ENCODE peak calls at places on chromosomes 6 and 20, in four cellular contexts. J, T, Z and H are unnamed samples.

GRCh38 chr6:36197739-36198221 is 1.2 kb downstream of the BRPF3 start:
- DNase-seq in Z (peak; percentile 6), J (no peak), T (no peak), H (no peak)

GRCh38 chr6:37059344-37060194 is 54.1 kb downstream of the FGD2 start:
- DNase-seq in Z (peak; percentile 94), T (peak; percentile 77), J (peak; percentile 94), H (peak; percentile 91)

GRCh38 chr6:158377866-158378265 is 65.6 kb downstream of the TULP4 start:
- DNase-seq in Z (no peak), T (no peak), J (no peak), H (no peak)

GRCh38 chr6:13528777-13529343 is 41.5 kb upstream of the GFOD1 start:
- DNase-seq in J (peak; percentile 69), T (no peak), Z (no peak), H (no peak)

GRCh38 chr6:45665859-45666258 is 288.1 kb upstream of the SUPT3H start:
- DNase-seq in J (no peak), T (no peak), Z (no peak), H (no peak)

GRCh38 chr20:44153636-44154043 is 33.3 kb downstream of the JPH2 start:
- DNase-seq in T (no peak), J (no peak), Z (peak; percentile 54), H (no peak)

GRCh38 chr6:170434114-170434820 is 118.8 kb downstream of the PSMB1 start:
- DNase-seq in T (peak; percentile 29), J (peak; percentile 57), Z (peak; percentile 33), H (no peak)

GRCh38 chr20:63740070-63740500 is 509 bp downstream of the SLC2A4RG start:
- DNase-seq in Z (peak; percentile 56), T (peak; percentile 86), J (no peak), H (no peak)

GRCh38 chr20:25032478-25033183 is 25.3 kb downstream of the ACSS1 start:
- DNase-seq in T (peak; percentile 59), J (peak; percentile 71), Z (peak; percentile 35), H (no peak)

GRCh38 chr20:48154040-48154439 is 368.8 kb upstream of the SULF2 start:
- DNase-seq in Z (no peak), T (no peak), J (no peak), H (no peak)

GRCh38 chr6:156169361-156169760 is 607.8 kb upstream of the ARID1B start:
- DNase-seq in J (no peak), T (no peak), Z (no peak), H (no peak)

GRCh38 chr20:17858450-17859001 is 110.1 kb downstream of the SNX5 start:
- DNase-seq in Z (no peak), T (no peak), J (no peak), H (no peak)

GRCh38 chr20:41309817-41310216 is 7.7 kb downstream of the ZHX3 start:
- DNase-seq in J (no peak), T (no peak), Z (no peak), H (no peak)

GRCh38 chr6:87714093-87714809 is 12.2 kb upstream of the AKIRIN2 start:
- DNase-seq in J (no peak), Z (no peak), T (no peak), H (peak; percentile 96)

GRCh38 chr6:138592698-138593097 is 93.4 kb upstream of the NHSL1 start:
- DNase-seq in J (no peak), T (no peak), Z (no peak), H (no peak)

GRCh38 chr6:145887969-145888368 is 73.4 kb upstream of the FBXO30 start:
- DNase-seq in T (no peak), J (peak; percentile 48), Z (peak; percentile 12), H (no peak)

GRCh38 chr6:14732845-14733757 is 512.8 kb upstream of the JARID2 start:
- DNase-seq in Z (no peak), J (peak; percentile 70), T (no peak), H (no peak)

GRCh38 chr6:134826889-134827737 is 122.8 kb downstream of the ALDH8A1 start:
- DNase-seq in Z (no peak), J (no peak), T (no peak), H (peak; percentile 68)

GRCh38 chr20:1312904-1313235 is 16.1 kb downstream of the SDCBP2 start:
- DNase-seq in Z (no peak), T (no peak), J (no peak), H (no peak)

GRCh38 chr20:38304845-38305447 is 990 bp downstream of the BPI start:
- DNase-seq in T (peak; percentile 85), Z (peak; percentile 78), J (peak; percentile 89), H (no peak)

GRCh38 chr20:38246357-38247165 is 14.0 kb downstream of the KIAA1755 start:
- DNase-seq in Z (no peak), T (no peak), J (no peak), H (no peak)

GRCh38 chr6:43628392-43629103 is 516 bp downstream of the GTPBP2 start:
- DNase-seq in J (peak; percentile 87), Z (peak; percentile 89), T (no peak), H (no peak)

GRCh38 chr6:27312146-27312949 is at the start of gene POM121L2:
- DNase-seq in J (peak; percentile 94), T (peak; percentile 80), Z (peak; percentile 92), H (no peak)

GRCh38 chr6:44646355-44646754 is 258.8 kb downstream of the CDC5L start:
- DNase-seq in T (no peak), Z (no peak), J (no peak), H (no peak)

GRCh38 chr6:11632795-11633511 is 95.4 kb downstream of the TMEM170B start:
- DNase-seq in T (no peak), J (peak; percentile 48), Z (no peak), H (no peak)

GRCh38 chr6:87789198-87789899 is 87.3 kb upstream of the AKIRIN2 start:
- DNase-seq in J (no peak), Z (peak; percentile 21), T (no peak), H (no peak)

GRCh38 chr6:128421788-128422187 is 98.6 kb downstream of the PTPRK start:
- DNase-seq in Z (no peak), J (no peak), T (no peak), H (no peak)

GRCh38 chr20:48162621-48163020 is 377.3 kb upstream of the SULF2 start:
- DNase-seq in J (no peak), T (no peak), Z (no peak), H (no peak)

DNA sequence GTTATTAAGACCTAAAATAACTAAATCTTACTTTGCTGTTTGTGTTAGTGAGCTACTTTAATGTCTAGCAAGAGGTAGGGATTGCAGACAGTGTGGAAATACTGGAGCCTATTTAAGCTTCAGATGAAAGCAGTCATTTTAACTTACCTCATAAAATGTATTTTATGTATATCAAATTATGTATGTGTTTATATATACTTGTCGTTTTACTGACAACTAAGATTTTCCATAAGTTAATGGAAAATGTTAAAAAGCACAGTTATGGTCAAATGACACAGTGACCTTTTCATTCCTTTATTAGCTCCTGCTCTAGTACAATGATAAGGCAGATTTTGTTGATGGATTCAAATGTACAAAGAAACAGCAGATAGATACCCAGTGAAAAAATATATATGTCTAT is 34.6 kb downstream of the QKI start:
- DNase-seq in T (no peak), Z (no peak), J (no peak), H (no peak)
- TF ChIP-seq CTCF in T (no peak), Z (no peak), J (no peak), H (no peak)

DNA sequence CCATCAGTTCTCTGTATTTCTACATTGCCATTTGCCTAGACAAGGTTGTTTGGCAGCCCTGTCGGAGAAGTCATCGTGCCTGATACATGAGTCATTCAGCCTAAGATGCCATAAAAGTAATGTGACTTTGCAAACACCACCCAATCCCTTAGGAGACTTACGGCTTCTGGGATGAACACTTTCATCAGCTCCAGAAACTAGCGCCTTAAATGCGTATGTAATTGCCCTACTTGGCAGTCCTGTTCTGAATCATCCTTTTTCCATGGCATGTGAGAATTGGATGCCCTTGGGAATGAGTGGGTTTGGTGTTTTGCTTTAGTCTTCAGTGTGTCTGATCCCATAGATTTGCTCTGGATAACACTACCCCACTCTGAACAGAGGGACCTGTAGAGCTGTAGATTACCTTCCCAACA is 158.5 kb downstream of the SASH1 start:
- DNase-seq in T (no peak), Z (no peak), J (no peak), H (peak; percentile 97)
- H3K4me3 ChIP-seq in T (no peak overlapping the region), Z (no peak overlapping the region), J (no peak overlapping the region), H (no peak overlapping the region)

DNA sequence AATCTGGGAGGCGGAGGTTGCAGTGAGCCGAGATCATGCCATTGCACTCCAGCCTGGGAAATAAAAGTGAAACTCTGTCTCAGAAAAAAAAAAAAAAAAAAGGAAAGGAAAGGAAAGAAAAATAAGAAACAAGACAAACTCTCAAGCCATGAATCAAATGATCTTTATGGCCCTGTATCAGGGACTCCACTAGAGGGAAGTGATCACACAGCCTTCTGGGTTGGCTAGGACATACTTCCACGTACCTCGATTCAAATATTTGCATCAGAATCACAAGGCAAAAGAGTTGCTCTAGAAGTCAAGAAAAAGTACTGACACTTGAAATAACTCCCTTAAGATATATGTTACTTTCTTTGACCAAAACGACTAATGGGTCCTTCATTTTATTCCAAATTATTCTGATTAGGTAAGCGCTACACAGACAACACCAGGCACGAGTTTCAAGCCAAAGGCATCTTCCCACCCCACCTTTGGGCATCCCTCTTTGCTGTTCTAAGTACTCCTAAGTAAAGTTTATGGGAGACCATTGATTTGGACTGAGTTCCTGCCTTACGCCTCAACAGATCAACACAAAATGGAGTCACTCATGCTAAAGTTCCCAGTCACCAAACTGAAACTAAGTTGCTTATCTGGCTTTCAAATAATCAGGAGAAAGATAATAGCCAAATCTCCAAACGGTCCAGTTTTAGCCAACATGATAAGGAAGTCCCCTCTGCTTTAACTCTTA is 77.5 kb upstream of the NT5E start:
- DNase-seq in J (no peak), T (no peak), Z (peak; percentile 17), H (no peak)
- TF ChIP-seq CTCF in J (no peak), T (no peak), Z (peak; percentile 48), H (no peak)

GRCh38 chr6:105798057-105798456 is 288.1 kb upstream of the PRDM1 start:
- DNase-seq in T (no peak), Z (no peak), J (no peak), H (peak; percentile 78)
- H3K4me3 ChIP-seq in T (no peak overlapping the region), Z (no peak overlapping the region), J (no peak overlapping the region), H (no peak overlapping the region)

GRCh38 chr6:31270788-31271640 is 878 bp downstream of the HLA-C start:
- DNase-seq in T (peak; percentile 96), Z (peak; percentile 68), J (peak; percentile 91), H (peak; percentile 0)

GRCh38 chr6:31272856-31273626 is 1.1 kb upstream of the HLA-C start:
- DNase-seq in J (no peak), Z (peak; percentile 8), T (no peak), H (no peak)

GRCh38 chr6:31272431-31272830 is 539 bp upstream of the HLA-C start:
- DNase-seq in J (no peak), Z (peak; percentile 23), T (no peak), H (no peak)

GRCh38 chr6:31267504-31268371 is 4.2 kb downstream of the HLA-C start:
- DNase-seq in Z (no peak), T (no peak), J (no peak), H (no peak)

DNA sequence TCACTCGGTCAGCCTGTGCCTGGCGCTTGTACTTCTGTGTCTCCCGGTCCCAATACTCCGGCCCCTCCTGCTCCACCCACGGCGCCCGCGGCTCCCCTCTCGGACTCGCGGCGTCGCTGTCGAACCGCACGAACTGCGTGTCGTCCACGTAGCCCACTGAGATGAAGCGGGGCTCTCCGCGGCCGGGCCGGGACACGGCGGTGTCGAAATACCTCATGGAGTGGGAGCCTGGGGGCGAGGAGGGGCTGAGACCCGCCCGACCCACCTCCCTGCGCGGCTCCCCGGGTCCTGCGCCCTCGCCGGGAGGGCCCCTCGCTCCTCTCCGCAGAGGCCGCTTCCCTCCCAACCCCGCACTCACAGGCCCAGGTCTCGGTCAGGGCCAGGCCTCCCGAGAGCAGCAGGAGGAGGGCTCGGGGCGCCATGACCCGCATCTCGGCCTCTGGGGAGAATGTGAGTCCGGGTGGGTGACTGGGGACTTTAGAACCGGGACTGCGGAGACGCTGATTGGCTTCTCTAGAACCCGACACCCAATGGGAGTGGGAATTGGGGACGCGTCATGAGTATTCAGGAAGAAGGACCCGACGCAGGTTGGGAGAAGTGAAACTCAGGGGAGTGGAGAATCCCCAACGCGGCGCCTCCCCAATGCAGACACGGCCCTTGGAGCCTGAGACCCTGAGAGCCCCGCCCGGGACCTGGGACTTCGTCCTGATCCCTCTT is at the start of gene HLA-C:
- DNase-seq in Z (peak; percentile 98), T (peak; percentile 92), J (peak; percentile 96), H (peak; percentile 76)
- TF ChIP-seq CTCF in Z (no peak), T (no peak), J (no peak), H (peak; percentile 12)